ENCODE peak calls at places on chromosome 21, in four cellular contexts. S, Q, Z and O are unnamed samples.

GRCh38 chr21:14064296-14064645 is 146.5 kb downstream of the LIPI start:
- DNase-seq in S (no peak), Q (no peak), Z (no peak), O (no peak)

GRCh38 chr21:15617968-15618367 is 111.8 kb upstream of the USP25 start:
- DNase-seq in S (no peak), Q (peak), Z (no peak), O (peak)

GRCh38 chr21:28283652-28284490 is 708.8 kb downstream of the LTN1 start:
- DNase-seq in S (no peak), Q (peak), Z (no peak), O (peak)

GRCh38 chr21:15425049-15425448 is 304.7 kb upstream of the USP25 start:
- DNase-seq in S (no peak), Q (no peak), Z (no peak), O (no peak)

GRCh38 chr21:18608226-18608625 is 204.6 kb upstream of the TMPRSS15 start:
- DNase-seq in S (no peak), Q (no peak), Z (no peak), O (no peak)

GRCh38 chr21:45747233-45747766 is 103.8 kb downstream of the PCBP3 start:
- DNase-seq in S (no peak), Q (no peak), Z (no peak), O (no peak)

GRCh38 chr21:28016571-28016970 is 976.1 kb downstream of the LTN1 start:
- DNase-seq in S (no peak), Q (no peak), Z (no peak), O (peak)

GRCh38 chr21:35217504-35218060 is 168.5 kb upstream of the RUNX1 start:
- DNase-seq in S (peak), Q (peak), Z (no peak), O (peak)

GRCh38 chr21:35257413-35257812 is 208.3 kb upstream of the RUNX1 start:
- DNase-seq in S (peak), Q (peak), Z (no peak), O (peak)

GRCh38 chr21:17745086-17745485 is 74.1 kb downstream of the C21orf91 start:
- DNase-seq in S (no peak), Q (no peak), Z (no peak), O (no peak)

GRCh38 chr21:26199471-26199870 is 28.9 kb upstream of the APP start:
- DNase-seq in S (no peak), Q (peak), Z (no peak), O (peak)

GRCh38 chr21:46035809-46036695 is 54.5 kb downstream of the COL6A1 start:
- DNase-seq in S (no peak), Q (peak), Z (no peak), O (peak)

GRCh38 chr21:26835027-26835713 is 10.0 kb downstream of the ADAMTS1 start:
- DNase-seq in S (no peak), Q (peak), Z (no peak), O (peak)

GRCh38 chr21:16534408-16535099 is 804.8 kb downstream of the USP25 start:
- DNase-seq in S (no peak), Q (peak), Z (no peak), O (peak)

GRCh38 chr21:30463713-30464112 is 16.5 kb downstream of the KRTAP19-1 start:
- DNase-seq in S (no peak), Q (no peak), Z (no peak), O (no peak)

GRCh38 chr21:45939521-45940045 is 42.0 kb upstream of the COL6A1 start:
- DNase-seq in S (no peak), Q (no peak), Z (no peak), O (no peak)

GRCh38 chr21:17679002-17679600 is 66.4 kb upstream of the BTG3 start:
- DNase-seq in S (peak), Q (peak), Z (no peak), O (peak)

GRCh38 chr21:45931397-45931969 is 50.1 kb upstream of the COL6A1 start:
- DNase-seq in S (no peak), Q (no peak), Z (no peak), O (no peak)

GRCh38 chr21:15004721-15005370 is 60.0 kb downstream of the NRIP1 start:
- DNase-seq in S (no peak), Q (no peak), Z (no peak), O (no peak)

GRCh38 chr21:26892151-26892550 is 46.9 kb upstream of the ADAMTS1 start:
- DNase-seq in S (no peak), Q (no peak), Z (no peak), O (no peak)

GRCh38 chr21:31665397-31665796 is 5.9 kb downstream of the SOD1 start:
- DNase-seq in S (no peak), Q (peak), Z (no peak), O (no peak)

GRCh38 chr21:15524855-15525254 is 204.9 kb upstream of the USP25 start:
- DNase-seq in S (no peak), Q (no peak), Z (no peak), O (no peak)

GRCh38 chr21:38538353-38538752 is 40.1 kb upstream of the ERG start:
- DNase-seq in S (no peak), Q (peak), Z (no peak), O (no peak)

GRCh38 chr21:17828223-17828622 is 9.1 kb upstream of the C21orf91 start:
- DNase-seq in S (no peak), Q (peak), Z (no peak), O (peak)

DNA sequence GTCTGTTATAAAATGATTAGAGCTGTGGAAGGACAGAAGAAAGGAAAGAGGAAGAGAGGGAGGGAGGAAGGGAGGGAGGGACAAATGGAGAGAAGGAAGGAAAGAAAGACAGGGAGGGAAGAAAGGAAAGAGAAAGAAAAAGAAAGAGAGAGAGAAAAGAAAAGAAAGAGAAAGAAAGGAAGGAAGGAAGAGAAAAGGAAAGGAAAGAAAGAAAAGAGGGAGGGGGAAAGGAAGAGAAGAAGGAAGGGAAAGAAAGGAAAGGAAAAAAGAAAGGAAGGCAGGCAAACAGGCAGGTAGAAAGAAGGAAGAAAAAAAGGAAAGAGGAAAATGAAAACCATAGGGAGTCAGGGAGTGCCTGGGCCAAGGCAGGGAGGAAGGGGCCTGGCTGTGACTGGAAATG is 14.5 kb upstream of the BACE2 start:
- DNase-seq in S (no peak), Q (no peak), Z (no peak), O (no peak)
- H3K4me3 ChIP-seq in S (no peak), Q (no peak), Z (no peak), O (no peak)

GRCh38 chr21:33916200-33916567 is 580 bp upstream of the ATP5PO start:
- DNase-seq in S (no peak), Q (no peak), Z (no peak), O (no peak)
- H3K4me3 ChIP-seq in S (peak), Q (peak), Z (peak), O (peak)

DNA sequence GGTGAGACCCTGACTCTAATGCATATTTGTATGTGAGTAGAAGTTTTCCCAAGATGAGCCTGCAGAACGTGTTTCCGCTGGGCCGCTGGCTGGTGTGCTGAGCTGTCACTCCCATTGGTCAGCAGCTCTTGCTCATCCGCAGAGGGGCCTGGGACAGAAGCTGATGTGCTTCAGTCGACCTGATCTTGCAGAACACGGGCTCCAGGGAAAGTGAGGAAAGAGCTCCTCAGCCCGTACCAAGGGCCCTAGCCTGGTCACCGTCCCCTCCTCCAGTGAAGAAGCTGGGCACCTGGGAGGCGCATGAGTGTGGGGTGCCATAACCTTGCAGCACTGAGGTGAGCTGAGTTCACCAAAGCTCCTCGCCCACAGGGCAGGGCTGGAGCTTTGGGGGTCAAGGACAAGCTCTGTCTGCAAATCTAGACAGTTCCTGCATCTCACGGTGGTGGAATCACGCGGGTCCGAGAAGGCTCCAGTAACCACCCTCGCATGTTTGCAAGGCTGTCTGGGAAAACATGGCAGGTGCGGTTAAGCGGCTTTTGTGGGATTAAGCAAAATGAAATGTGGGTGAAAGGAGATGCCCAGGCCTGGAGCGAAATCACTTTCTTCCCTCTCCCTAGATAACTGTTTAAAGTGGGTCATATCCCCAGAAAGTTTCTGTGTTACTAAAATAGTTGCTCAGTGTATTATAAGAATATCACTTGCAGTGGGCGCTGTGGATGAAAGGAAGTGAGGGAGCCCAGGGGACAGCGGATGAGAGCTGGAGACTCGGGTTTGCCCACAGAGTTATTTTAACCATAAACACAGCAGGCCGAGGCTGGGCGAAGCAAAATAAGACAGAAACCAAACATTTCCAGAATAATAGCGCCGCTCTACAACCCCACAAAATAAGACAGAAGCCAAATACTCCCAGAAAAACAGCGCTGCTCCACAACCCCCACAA is 33.1 kb upstream of the LRRC3 start:
- DNase-seq in S (no peak), Q (no peak), Z (no peak), O (no peak)
- H3K4me3 ChIP-seq in S (no peak), Q (no peak), Z (no peak), O (no peak)

DNA sequence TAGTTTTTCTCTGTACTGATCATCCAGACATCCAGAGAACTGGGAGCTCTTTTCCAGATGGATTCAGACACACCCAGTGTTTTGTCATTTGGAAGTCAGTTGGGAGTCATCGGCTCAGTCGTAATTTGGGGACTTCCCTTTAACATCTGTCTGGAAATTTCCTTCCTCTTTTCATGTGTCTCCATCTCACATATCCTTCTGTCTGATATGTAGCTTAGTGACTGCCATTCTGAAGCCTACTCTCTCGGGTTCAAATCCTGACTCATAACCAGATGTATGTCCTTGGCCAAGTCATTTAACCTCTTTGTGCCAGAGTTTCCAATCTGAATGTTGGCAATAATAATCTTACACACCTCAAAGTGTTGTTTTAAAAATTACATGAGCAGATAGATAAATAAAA is 3.0 kb downstream of the MORC3 start:
- DNase-seq in S (no peak), Q (no peak), Z (no peak), O (peak)
- H3K4me3 ChIP-seq in S (no peak), Q (no peak), Z (no peak), O (no peak)